ENCODE peak calls at places on chromosomes 3 and 15, in seven cellular contexts. Y, L, H, A, Z, O and S are unnamed samples.

GRCh38 chr3:50436063-50436674 is 67.3 kb downstream of the CACNA2D2 start:
- DNase-seq in Z (peak), A (peak), H (peak), L (peak), Y (peak), O (peak), S (peak)

GRCh38 chr3:50010959-50011358 is 71.0 kb downstream of the RBM6 start:
- DNase-seq in O (no peak), H (no peak), Z (no peak), Y (no peak), L (no peak), A (no peak), S (peak)

GRCh38 chr3:140580746-140581145 is 97.1 kb upstream of the TRIM42 start:
- DNase-seq in Y (no peak), Z (no peak), L (no peak), O (no peak), A (no peak), H (no peak), S (no peak)

GRCh38 chr15:31554261-31554660 is 227.6 kb downstream of the KLF13 start:
- DNase-seq in Z (no peak), L (no peak), A (no peak), O (no peak), Y (peak), H (no peak), S (peak)

GRCh38 chr3:131540143-131540542 is 37.4 kb upstream of the MRPL3 start:
- DNase-seq in A (no peak), Z (no peak), Y (peak), H (no peak), O (no peak), L (no peak), S (no peak)

GRCh38 chr3:76353683-76354082 is 568.3 kb upstream of the ZNF717 start:
- DNase-seq in Y (no peak), Z (no peak), A (no peak), O (no peak), H (no peak), L (no peak), S (no peak)

GRCh38 chr3:152524198-152525140 is 255.7 kb downstream of the MBNL1 start:
- DNase-seq in O (peak), L (peak), Y (peak), Z (peak), A (peak), H (peak), S (peak)

GRCh38 chr3:193053031-193053430 is 135.4 kb upstream of the MB21D2 start:
- DNase-seq in A (no peak), L (no peak), O (no peak), Z (no peak), H (no peak), Y (peak), S (no peak)